ENCODE peak calls at places on chromosomes 16 and 17, in four cellular contexts. One of them, this sample, is unnamed.

GRCh38 chr17:4903051-4903818 is at the start of gene CHRNE:
- DNase-seq in cardiac muscle cell: peak; percentile 84
- DNase-seq in neural progenitor cell: peak; percentile 87
- DNase-seq in pancreas: peak; percentile 78
- DNase-seq in this sample: peak; percentile 92

GRCh38 chr17:53950207-53950857 is 127.6 kb downstream of the KIF2B start:
- DNase-seq in pancreas: no peak
- DNase-seq in neural progenitor cell: peak; percentile 63
- DNase-seq in cardiac muscle cell: no peak
- DNase-seq in this sample: peak; percentile 76

GRCh38 chr16:13018026-13018425 is 116.6 kb downstream of the SHISA9 start:
- DNase-seq in pancreas: no peak
- DNase-seq in neural progenitor cell: no peak
- DNase-seq in cardiac muscle cell: no peak
- DNase-seq in this sample: peak; percentile 17

GRCh38 chr17:4008082-4008435 is 43.8 kb upstream of the ATP2A3 start:
- DNase-seq in cardiac muscle cell: no peak
- DNase-seq in neural progenitor cell: no peak
- DNase-seq in pancreas: no peak
- DNase-seq in this sample: peak; percentile 36

GRCh38 chr17:52235416-52235960 is 77.0 kb upstream of the CA10 start:
- DNase-seq in cardiac muscle cell: no peak
- DNase-seq in pancreas: no peak
- DNase-seq in neural progenitor cell: no peak
- DNase-seq in this sample: peak; percentile 14

GRCh38 chr16:23949630-23950290 is 114.0 kb downstream of the PRKCB start:
- DNase-seq in cardiac muscle cell: no peak
- DNase-seq in neural progenitor cell: no peak
- DNase-seq in pancreas: no peak
- DNase-seq in this sample: no peak

GRCh38 chr17:82330322-82331239 is 3.0 kb downstream of the SECTM1 start:
- DNase-seq in pancreas: peak; percentile 56
- DNase-seq in neural progenitor cell: no peak
- DNase-seq in cardiac muscle cell: peak; percentile 75
- DNase-seq in this sample: no peak

GRCh38 chr17:42754782-42755181 is 6.2 kb upstream of the RAMP2 start:
- DNase-seq in cardiac muscle cell: no peak
- DNase-seq in neural progenitor cell: no peak
- DNase-seq in pancreas: no peak
- DNase-seq in this sample: no peak

GRCh38 chr17:2564876-2565275 is 28.6 kb upstream of the PAFAH1B1 start:
- DNase-seq in pancreas: no peak
- DNase-seq in cardiac muscle cell: peak; percentile 35
- DNase-seq in neural progenitor cell: no peak
- DNase-seq in this sample: peak; percentile 34

GRCh38 chr17:1438593-1439083 is 17.4 kb downstream of the CRK start:
- DNase-seq in neural progenitor cell: no peak
- DNase-seq in cardiac muscle cell: peak; percentile 55
- DNase-seq in pancreas: no peak
- DNase-seq in this sample: peak; percentile 71

GRCh38 chr17:34443832-34444469 is 80.9 kb upstream of the CCL1 start:
- DNase-seq in cardiac muscle cell: no peak
- DNase-seq in pancreas: no peak
- DNase-seq in neural progenitor cell: peak; percentile 73
- DNase-seq in this sample: peak; percentile 57

GRCh38 chr17:7850970-7851437 is 3.9 kb upstream of the TMEM88 start:
- DNase-seq in pancreas: peak; percentile 59
- DNase-seq in neural progenitor cell: no peak
- DNase-seq in cardiac muscle cell: no peak
- DNase-seq in this sample: no peak

GRCh38 chr16:28276301-28276700 is 16.0 kb upstream of the SBK1 start:
- DNase-seq in pancreas: no peak
- DNase-seq in cardiac muscle cell: no peak
- DNase-seq in neural progenitor cell: no peak
- DNase-seq in this sample: no peak

GRCh38 chr17:82089723-82090548 is 8.1 kb downstream of the FASN start:
- DNase-seq in neural progenitor cell: no peak
- DNase-seq in cardiac muscle cell: no peak
- DNase-seq in pancreas: peak; percentile 24
- DNase-seq in this sample: no peak

GRCh38 chr16:66007717-66008116 is 358.8 kb upstream of the CDH5 start:
- DNase-seq in neural progenitor cell: peak; percentile 8
- DNase-seq in cardiac muscle cell: peak; percentile 82
- DNase-seq in pancreas: no peak
- DNase-seq in this sample: no peak

GRCh38 chr17:836154-836553 is 54.0 kb downstream of the MRM3 start:
- DNase-seq in cardiac muscle cell: no peak
- DNase-seq in pancreas: no peak
- DNase-seq in neural progenitor cell: no peak
- DNase-seq in this sample: peak; percentile 47

GRCh38 chr16:19382887-19383816 is 34.5 kb upstream of the TMC5 start:
- DNase-seq in pancreas: peak; percentile 33
- DNase-seq in neural progenitor cell: no peak
- DNase-seq in cardiac muscle cell: no peak
- DNase-seq in this sample: no peak

GRCh38 chr16:19184823-19185509 is 16.9 kb downstream of the SYT17 start:
- DNase-seq in cardiac muscle cell: peak; percentile 58
- DNase-seq in neural progenitor cell: no peak
- DNase-seq in pancreas: no peak
- DNase-seq in this sample: peak; percentile 74

GRCh38 chr16:6684076-6684673 is 648.5 kb upstream of the RBFOX1 start:
- DNase-seq in pancreas: no peak
- DNase-seq in cardiac muscle cell: no peak
- DNase-seq in neural progenitor cell: peak; percentile 65
- DNase-seq in this sample: peak; percentile 45

GRCh38 chr17:74290340-74290739 is 16.3 kb downstream of the DNAI2 start:
- DNase-seq in cardiac muscle cell: no peak
- DNase-seq in pancreas: no peak
- DNase-seq in neural progenitor cell: peak; percentile 25
- DNase-seq in this sample: no peak

GRCh38 chr16:9258423-9259051 is 167.1 kb downstream of the HAPSTR1 start:
- DNase-seq in pancreas: peak; percentile 47
- DNase-seq in cardiac muscle cell: peak; percentile 2
- DNase-seq in neural progenitor cell: peak; percentile 80
- DNase-seq in this sample: peak; percentile 72

GRCh38 chr16:26772503-26772902 is 294.2 kb upstream of the C16orf82 start:
- DNase-seq in neural progenitor cell: no peak
- DNase-seq in pancreas: no peak
- DNase-seq in cardiac muscle cell: no peak
- DNase-seq in this sample: no peak

GRCh38 chr17:74491645-74492044 is 25.2 kb downstream of the CD300A start:
- DNase-seq in neural progenitor cell: no peak
- DNase-seq in cardiac muscle cell: no peak
- DNase-seq in pancreas: no peak
- DNase-seq in this sample: no peak

GRCh38 chr16:88945473-88945872 is 31.5 kb downstream of the CBFA2T3 start:
- DNase-seq in pancreas: no peak
- DNase-seq in neural progenitor cell: no peak
- DNase-seq in cardiac muscle cell: no peak
- DNase-seq in this sample: no peak

GRCh38 chr16:88383401-88384221 is 852 bp downstream of the ZNF469 start:
- DNase-seq in pancreas: peak; percentile 49
- DNase-seq in cardiac muscle cell: peak; percentile 53
- DNase-seq in neural progenitor cell: peak; percentile 58
- DNase-seq in this sample: no peak

GRCh38 chr16:83269541-83269940 is 538.2 kb upstream of the HSBP1 start:
- DNase-seq in pancreas: no peak
- DNase-seq in neural progenitor cell: no peak
- DNase-seq in cardiac muscle cell: no peak
- DNase-seq in this sample: no peak

GRCh38 chr16:13994239-13995106 is 74.5 kb downstream of the ERCC4 start:
- DNase-seq in pancreas: no peak
- DNase-seq in neural progenitor cell: no peak
- DNase-seq in cardiac muscle cell: no peak
- DNase-seq in this sample: no peak

GRCh38 chr16:1097156-1097555 is 1.1 kb upstream of the C1QTNF8 start:
- DNase-seq in cardiac muscle cell: no peak
- DNase-seq in neural progenitor cell: no peak
- DNase-seq in pancreas: no peak
- DNase-seq in this sample: no peak

GRCh38 chr17:77527394-77527793 is 386.6 kb downstream of the SEC14L1 start:
- DNase-seq in pancreas: no peak
- DNase-seq in cardiac muscle cell: no peak
- DNase-seq in neural progenitor cell: no peak
- DNase-seq in this sample: no peak

GRCh38 chr17:77528516-77529327 is 388.0 kb downstream of the SEC14L1 start:
- DNase-seq in pancreas: no peak
- DNase-seq in cardiac muscle cell: no peak
- DNase-seq in neural progenitor cell: peak; percentile 86
- DNase-seq in this sample: peak; percentile 77

GRCh38 chr17:77526728-77527355 is 386.1 kb downstream of the SEC14L1 start:
- DNase-seq in neural progenitor cell: no peak
- DNase-seq in pancreas: no peak
- DNase-seq in cardiac muscle cell: no peak
- DNase-seq in this sample: no peak

GRCh38 chr17:77529328-77529650 is 388.5 kb downstream of the SEC14L1 start:
- DNase-seq in neural progenitor cell: no peak
- DNase-seq in pancreas: no peak
- DNase-seq in cardiac muscle cell: no peak
- DNase-seq in this sample: no peak

DNA sequence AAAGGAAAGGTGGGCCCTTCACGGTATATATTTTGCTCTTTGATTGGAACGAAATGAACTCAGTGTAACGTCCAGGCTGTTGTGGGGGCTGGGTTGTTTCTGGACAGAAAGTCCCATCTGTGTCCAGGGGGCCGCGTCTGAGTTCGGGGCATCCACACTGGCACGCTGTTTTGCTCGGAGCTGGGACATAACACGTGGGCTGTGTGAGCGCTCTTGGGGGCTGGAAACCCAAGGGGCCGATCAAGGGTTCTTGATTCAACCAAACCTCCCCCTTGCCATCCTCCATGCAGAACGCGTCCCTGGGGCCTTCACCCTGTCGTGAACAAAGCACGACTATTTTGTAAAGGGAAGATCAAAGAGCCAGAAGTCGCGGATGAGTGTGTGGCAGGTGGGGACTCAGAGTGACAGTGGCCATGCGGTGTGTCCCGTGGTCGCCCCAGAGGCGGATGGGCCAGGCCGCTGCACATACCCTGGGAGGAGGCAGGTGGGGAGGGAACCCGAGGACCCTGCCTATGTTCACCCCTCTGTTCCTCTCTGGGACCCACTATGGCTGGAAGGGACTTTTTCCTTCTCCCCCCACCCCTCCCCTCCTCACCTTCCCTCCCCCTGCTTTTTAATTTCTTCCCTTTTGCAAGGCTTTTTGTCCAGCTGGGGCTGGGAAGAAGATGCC is 387.2 kb downstream of the SEC14L1 start:
- DNase-seq in cardiac muscle cell: no peak
- DNase-seq in neural progenitor cell: no peak
- DNase-seq in pancreas: no peak
- DNase-seq in this sample: no peak
- H3K27ac ChIP-seq in cardiac muscle cell: no peak overlapping the region
- H3K27ac ChIP-seq in neural progenitor cell: no peak overlapping the region
- H3K27ac ChIP-seq in pancreas: no peak overlapping the region
- H3K27ac ChIP-seq in this sample: no peak overlapping the region

GRCh38 chr16:11145821-11146211 is 110.2 kb downstream of the SOCS1 start:
- DNase-seq in cardiac muscle cell: no peak
- DNase-seq in neural progenitor cell: no peak
- DNase-seq in pancreas: no peak
- DNase-seq in this sample: no peak

GRCh38 chr16:11149011-11149616 is 106.9 kb downstream of the SOCS1 start:
- DNase-seq in neural progenitor cell: no peak
- DNase-seq in cardiac muscle cell: no peak
- DNase-seq in pancreas: no peak
- DNase-seq in this sample: peak; percentile 45

GRCh38 chr16:11145173-11145820 is 110.7 kb downstream of the SOCS1 start:
- DNase-seq in pancreas: no peak
- DNase-seq in neural progenitor cell: no peak
- DNase-seq in cardiac muscle cell: no peak
- DNase-seq in this sample: no peak

GRCh38 chr16:11148045-11148444 is 108.0 kb downstream of the SOCS1 start:
- DNase-seq in cardiac muscle cell: no peak
- DNase-seq in pancreas: no peak
- DNase-seq in neural progenitor cell: no peak
- DNase-seq in this sample: no peak

DNA sequence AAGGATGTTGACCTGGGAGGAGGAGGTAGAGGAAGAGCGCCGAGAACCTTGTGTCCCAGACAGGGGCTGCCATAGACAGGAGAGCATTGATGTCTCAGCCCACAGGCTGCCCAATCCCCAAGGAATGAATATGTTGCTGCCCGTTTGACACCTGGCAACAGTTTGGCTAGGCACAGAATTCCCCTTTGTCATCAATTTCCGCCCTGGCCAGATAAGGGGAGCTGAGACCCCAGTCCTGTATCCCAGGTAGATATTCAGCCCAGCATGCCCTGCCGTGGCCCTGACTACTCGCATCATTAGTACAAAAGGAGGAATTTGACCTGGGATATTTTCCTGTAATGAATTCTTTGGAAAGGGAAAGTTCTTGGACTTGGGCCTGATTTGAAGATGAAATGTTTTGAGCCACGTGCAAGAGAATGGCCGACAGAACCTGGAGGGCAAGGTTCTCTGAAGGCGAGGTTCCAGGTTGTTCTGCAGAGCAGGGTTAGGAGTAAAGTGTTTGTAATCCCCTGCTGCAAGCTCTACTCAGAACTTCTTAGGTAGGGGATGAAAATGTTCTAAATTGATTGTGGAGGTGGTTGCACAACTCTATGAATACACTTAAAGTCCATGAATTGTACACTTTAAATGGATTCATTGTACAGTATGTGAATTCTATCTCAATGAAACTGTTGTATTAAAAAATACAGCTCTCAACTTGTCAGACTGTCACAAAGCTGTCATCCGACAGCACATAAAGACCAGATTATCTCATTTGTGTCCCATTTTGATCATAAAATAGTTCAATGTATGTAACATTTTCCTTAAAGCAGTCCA is 108.8 kb downstream of the SOCS1 start:
- DNase-seq in pancreas: no peak
- DNase-seq in neural progenitor cell: no peak
- DNase-seq in cardiac muscle cell: no peak
- DNase-seq in this sample: no peak
- H3K27ac ChIP-seq in pancreas: peak overlapping the region; percentile 5
- H3K27ac ChIP-seq in neural progenitor cell: no peak overlapping the region
- H3K27ac ChIP-seq in cardiac muscle cell: no peak overlapping the region
- H3K27ac ChIP-seq in this sample: no peak overlapping the region

GRCh38 chr16:53115773-53116172 is 61.0 kb downstream of the CHD9 start:
- DNase-seq in neural progenitor cell: no peak
- DNase-seq in cardiac muscle cell: no peak
- DNase-seq in pancreas: no peak
- DNase-seq in this sample: no peak
- H3K27ac ChIP-seq in neural progenitor cell: no peak overlapping the region
- H3K27ac ChIP-seq in cardiac muscle cell: no peak overlapping the region
- H3K27ac ChIP-seq in pancreas: no peak overlapping the region
- H3K27ac ChIP-seq in this sample: no peak overlapping the region

DNA sequence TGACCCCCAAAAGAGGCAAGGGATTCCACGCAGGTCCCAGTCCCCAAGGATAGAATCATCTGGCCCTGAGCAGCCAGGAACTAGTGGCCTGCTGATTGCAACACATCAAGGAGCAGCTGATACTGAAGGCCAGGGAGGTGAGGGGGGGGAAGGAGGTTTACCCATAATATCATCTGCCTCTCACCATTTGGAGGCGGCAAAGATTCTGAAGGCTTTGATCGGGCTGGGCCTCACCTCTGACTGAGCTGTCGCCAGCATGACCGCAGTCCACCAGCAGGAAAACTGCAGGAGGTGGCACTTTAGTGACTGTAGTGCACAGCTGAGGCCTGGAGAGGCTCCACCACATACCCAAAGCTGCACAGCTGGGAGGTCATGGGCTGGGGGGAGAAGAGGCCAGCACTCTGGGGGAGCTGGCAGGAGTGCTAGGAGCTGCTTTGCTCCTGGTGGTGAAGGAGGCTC is 20.5 kb upstream of the ITGA3 start:
- DNase-seq in cardiac muscle cell: no peak
- DNase-seq in neural progenitor cell: no peak
- DNase-seq in pancreas: no peak
- DNase-seq in this sample: peak; percentile 62
- H3K27ac ChIP-seq in cardiac muscle cell: no peak overlapping the region
- H3K27ac ChIP-seq in neural progenitor cell: no peak overlapping the region
- H3K27ac ChIP-seq in pancreas: no peak overlapping the region
- H3K27ac ChIP-seq in this sample: no peak overlapping the region

This sample was measured in mesendoderm.